ENCODE peak calls at places on chromosomes 11 and 22, in nine cellular contexts. Z is hippocampal formation, D is endothelial cell, Y is foreskin fibroblast, F is M059J, K is HCEC 1CT, H is T-cell, R is IMR-90, V is HuH-7. S is an unnamed sample.

GRCh38 chr11:117701781-117702180 is 95.2 kb downstream of the DSCAML1 start:
- DNase-seq in V (no peak), R (no peak), H (no peak), K (no peak), Y (no peak), Z (no peak), D (no peak), F (no peak), S (no peak)

GRCh38 chr11:2815762-2816496 is 69.6 kb downstream of the CDKN1C start:
- DNase-seq in K (no peak), Z (no peak), V (no peak), D (no peak), Y (no peak), H (no peak), F (no peak), R (no peak), S (no peak)

GRCh38 chr11:67271548-67272284 is 5.4 kb downstream of the GRK2 start:
- DNase-seq in Z (no peak), K (no peak), D (no peak), R (no peak), F (no peak), H (peak; percentile 51), Y (no peak), V (no peak), S (no peak)

GRCh38 chr11:88480217-88480616 is 142.7 kb upstream of the CTSC start:
- DNase-seq in H (no peak), Z (no peak), R (peak; percentile 86), Y (peak; percentile 80), F (peak; percentile 97), D (no peak), V (no peak), K (peak; percentile 92), S (no peak)

GRCh38 chr11:10975287-10975721 is 117.5 kb upstream of the ZBED5 start:
- DNase-seq in Y (no peak), R (no peak), V (no peak), Z (no peak), K (no peak), F (peak; percentile 8), D (no peak), H (no peak), S (no peak)

GRCh38 chr11:123798513-123799252 is 7.5 kb downstream of the OR6M1 start:
- DNase-seq in K (no peak), H (no peak), D (no peak), R (no peak), Y (no peak), F (no peak), Z (no peak), V (no peak), S (no peak)

GRCh38 chr11:35803115-35803514 is 140.5 kb downstream of the TRIM44 start:
- DNase-seq in Z (no peak), K (no peak), D (no peak), R (no peak), H (no peak), V (no peak), Y (no peak), F (no peak), S (no peak)

GRCh38 chr11:67645521-67646457 is 4.7 kb downstream of the ACY3 start:
- DNase-seq in H (no peak), R (no peak), Y (no peak), F (no peak), D (no peak), Z (no peak), V (no peak), K (no peak), S (no peak)

GRCh38 chr11:124748481-124749338 is 3.3 kb downstream of the VSIG2 start:
- DNase-seq in Z (no peak), V (no peak), H (no peak), K (peak; percentile 61), F (peak; percentile 83), Y (peak; percentile 73), D (no peak), R (peak; percentile 56), S (no peak)

GRCh38 chr11:73288873-73289707 is 17.0 kb downstream of the P2RY6 start:
- DNase-seq in Z (peak; percentile 70), V (peak; percentile 82), R (peak; percentile 65), K (peak; percentile 42), Y (peak; percentile 40), F (peak; percentile 98), H (peak; percentile 34), D (peak; percentile 80), S (no peak)

GRCh38 chr22:31272522-31273446 is 19.5 kb downstream of the PIK3IP1 start:
- DNase-seq in F (peak; percentile 65), R (peak; percentile 67), K (peak; percentile 50), Z (peak; percentile 67), D (peak; percentile 50), Y (peak; percentile 37), V (peak; percentile 82), H (peak; percentile 36), S (no peak)

GRCh38 chr11:9765320-9766101 is 101.6 kb downstream of the SWAP70 start:
- DNase-seq in R (peak; percentile 95), Z (no peak), Y (peak; percentile 91), H (no peak), D (peak; percentile 39), K (peak; percentile 88), F (peak; percentile 91), V (peak; percentile 82), S (no peak)